ENCODE peak calls at places on chromosomes 5 and 9, in seven cellular contexts. W, Q, Z, M, L, R and K are unnamed samples.

GRCh38 chr5:143714629-143715028 is 97.3 kb upstream of the HMHB1 start:
- DNase-seq in W (peak), Q (no peak), Z (no peak), M (no peak), L (no peak), R (no peak), K (no peak)

GRCh38 chr9:122218070-122218884 is 10.5 kb downstream of the LHX6 start:
- DNase-seq in W (no peak), Q (no peak), Z (no peak), M (peak), L (no peak), R (no peak), K (no peak)

GRCh38 chr5:83414601-83415000 is 56.9 kb upstream of the VCAN start:
- DNase-seq in W (no peak), Q (no peak), Z (no peak), M (no peak), L (no peak), R (no peak), K (no peak)

GRCh38 chr5:73115399-73116051 is 4.8 kb upstream of the TMEM171 start:
- DNase-seq in W (no peak), Q (no peak), Z (peak), M (no peak), L (no peak), R (peak), K (no peak)

GRCh38 chr5:36658016-36658415 is 51.6 kb downstream of the SLC1A3 start:
- DNase-seq in W (no peak), Q (no peak), Z (no peak), M (peak), L (no peak), R (no peak), K (no peak)

GRCh38 chr9:113355197-113355596 is 5.9 kb downstream of the BSPRY start:
- DNase-seq in W (no peak), Q (no peak), Z (peak), M (no peak), L (no peak), R (no peak), K (no peak)

GRCh38 chr9:28927711-28928110 is 1354.4 kb upstream of the C9orf72 start:
- DNase-seq in W (no peak), Q (no peak), Z (no peak), M (peak), L (no peak), R (no peak), K (no peak)

GRCh38 chr9:134759001-134759607 is 117.5 kb downstream of the COL5A1 start:
- DNase-seq in W (no peak), Q (no peak), Z (no peak), M (no peak), L (no peak), R (no peak), K (no peak)

GRCh38 chr5:30667293-30667692 is 526.2 kb upstream of the CDH6 start:
- DNase-seq in W (no peak), Q (no peak), Z (no peak), M (no peak), L (no peak), R (no peak), K (no peak)

GRCh38 chr9:87681271-87682061 is 44.5 kb upstream of the CTSL start:
- DNase-seq in W (no peak), Q (no peak), Z (no peak), M (no peak), L (no peak), R (no peak), K (no peak)

GRCh38 chr5:123647066-123647465 is 135.1 kb downstream of the CSNK1G3 start:
- DNase-seq in W (no peak), Q (no peak), Z (no peak), M (no peak), L (no peak), R (no peak), K (no peak)

GRCh38 chr5:166436857-166437256 is 1854.6 kb upstream of the WWC1 start:
- DNase-seq in W (no peak), Q (no peak), Z (peak), M (peak), L (no peak), R (no peak), K (no peak)

GRCh38 chr5:55904152-55904551 is 53.0 kb downstream of the IL31RA start:
- DNase-seq in W (no peak), Q (no peak), Z (peak), M (no peak), L (no peak), R (no peak), K (no peak)

GRCh38 chr9:9855503-9856078 is 757.2 kb downstream of the PTPRD start:
- DNase-seq in W (no peak), Q (no peak), Z (no peak), M (no peak), L (no peak), R (no peak), K (no peak)

GRCh38 chr9:94623253-94623652 is 16.1 kb downstream of the FBP1 start:
- DNase-seq in W (no peak), Q (no peak), Z (peak), M (peak), L (no peak), R (no peak), K (no peak)

GRCh38 chr9:91897201-91897600 is 52.8 kb downstream of the ROR2 start:
- DNase-seq in W (no peak), Q (no peak), Z (no peak), M (no peak), L (no peak), R (no peak), K (no peak)

GRCh38 chr9:129495422-129496186 is 125.3 kb downstream of the C9orf50 start:
- DNase-seq in W (no peak), Q (peak), Z (peak), M (peak), L (peak), R (no peak), K (peak)

GRCh38 chr9:38682713-38683112 is 37.2 kb downstream of the FAM240B start:
- DNase-seq in W (no peak), Q (no peak), Z (peak), M (peak), L (no peak), R (peak), K (no peak)

DNA sequence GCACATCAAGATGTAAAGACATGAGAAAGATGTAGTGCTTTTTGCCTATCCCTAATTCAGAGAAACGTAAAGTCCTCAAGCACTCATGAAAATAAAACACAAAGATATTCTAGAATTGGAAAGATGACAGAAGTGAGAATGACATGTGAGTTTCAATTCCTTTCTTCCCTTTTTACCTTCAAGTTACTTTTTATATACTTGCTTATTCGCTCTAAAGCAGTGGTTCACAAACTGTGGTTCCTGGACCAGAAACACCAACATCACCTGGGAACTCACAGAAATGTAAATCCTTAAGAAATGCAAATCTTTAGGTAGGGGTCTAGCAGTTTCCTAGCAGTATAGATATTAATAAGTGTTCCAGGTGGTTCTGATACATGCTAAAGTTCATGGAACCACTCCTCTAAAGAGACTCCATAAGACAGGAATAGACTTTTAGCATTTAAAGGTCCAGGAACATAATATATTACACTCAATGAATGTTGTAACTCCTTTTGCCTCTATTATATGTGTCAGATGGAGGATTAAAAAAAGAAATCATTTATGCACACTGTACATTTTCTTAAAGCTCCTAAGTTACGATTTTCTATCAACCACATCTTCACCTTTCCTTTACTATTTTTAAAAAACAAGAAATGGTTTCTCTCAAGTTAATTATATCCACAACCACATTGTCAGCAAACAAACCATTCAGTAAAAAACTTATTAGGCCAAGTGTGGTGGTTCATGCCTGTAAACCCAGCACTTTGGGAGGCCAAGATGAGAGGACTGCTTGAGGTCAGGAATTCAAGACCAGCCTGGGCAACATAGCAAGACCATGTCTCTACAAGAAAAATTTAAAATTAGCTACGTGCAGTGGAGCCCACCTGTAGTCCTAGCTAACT is 39.9 kb downstream of the ERP44 start:
- DNase-seq in W (peak), Q (no peak), Z (no peak), M (no peak), L (no peak), R (no peak), K (no peak)
- TF ChIP-seq CTCF in W (no peak), Q (no peak), Z (no peak), M (no peak), L (no peak), R (no peak), K (no peak)

GRCh38 chr5:153480401-153480800 is 10.1 kb upstream of the GRIA1 start:
- DNase-seq in W (no peak), Q (no peak), Z (peak), M (no peak), L (no peak), R (no peak), K (no peak)

GRCh38 chr5:153476767-153477166 is 13.7 kb upstream of the GRIA1 start:
- DNase-seq in W (no peak), Q (no peak), Z (peak), M (peak), L (no peak), R (peak), K (no peak)
- TF ChIP-seq CTCF in W (no peak), Q (no peak), Z (peak), M (no peak), L (no peak), R (peak), K (no peak)

GRCh38 chr9:131448818-131449217 is 53.9 kb upstream of the POMT1 start:
- DNase-seq in W (no peak), Q (no peak), Z (no peak), M (no peak), L (no peak), R (no peak), K (no peak)
- TF ChIP-seq CTCF in W (no peak), Q (no peak), Z (no peak), M (no peak), L (no peak), R (no peak), K (no peak)

GRCh38 chr9:36791204-36791948 is 218.7 kb downstream of the MELK start:
- DNase-seq in W (no peak), Q (no peak), Z (no peak), M (no peak), L (no peak), R (no peak), K (no peak)

GRCh38 chr9:36793277-36793676 is 220.6 kb downstream of the MELK start:
- DNase-seq in W (no peak), Q (no peak), Z (no peak), M (no peak), L (no peak), R (no peak), K (no peak)

GRCh38 chr9:36787709-36788108 is 215.0 kb downstream of the MELK start:
- DNase-seq in W (no peak), Q (no peak), Z (no peak), M (no peak), L (no peak), R (no peak), K (no peak)

GRCh38 chr9:36789886-36790285 is 217.2 kb downstream of the MELK start:
- DNase-seq in W (no peak), Q (no peak), Z (no peak), M (no peak), L (no peak), R (no peak), K (no peak)

DNA sequence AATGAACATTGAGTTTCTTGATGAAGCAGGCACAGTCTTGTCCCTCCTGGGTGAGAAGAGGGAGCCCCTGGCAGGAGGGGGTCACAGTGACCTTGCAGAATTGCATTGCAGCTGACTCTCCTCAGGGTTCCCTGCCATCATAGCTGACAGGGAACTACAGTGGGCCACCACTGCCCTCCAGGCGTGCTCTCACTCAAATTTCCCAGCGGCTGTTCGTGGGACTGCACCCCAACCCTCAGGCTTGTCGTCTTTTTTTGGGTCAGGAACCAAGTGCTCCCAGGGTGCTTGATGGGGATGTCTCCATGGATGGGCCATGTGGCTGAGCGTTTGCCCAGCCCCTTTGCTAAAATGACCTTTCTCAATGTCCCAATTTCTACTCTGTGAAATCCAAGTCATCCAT is 215.8 kb downstream of the MELK start:
- DNase-seq in W (no peak), Q (no peak), Z (no peak), M (no peak), L (no peak), R (no peak), K (no peak)
- TF ChIP-seq CTCF in W (peak), Q (no peak), Z (peak), M (peak), L (peak), R (no peak), K (no peak)